ENCODE peak calls at places on chromosome 6, in four cellular contexts. R is fibroblast of lung, M is smooth muscle cell of the brain vasculature, O is SK-N-SH. E is an unnamed sample.

GRCh38 chr6:123619156-123619555 is 17.6 kb downstream of the TRDN start:
- DNase-seq in O (no peak), R (no peak), M (no peak), E (no peak)

GRCh38 chr6:111357680-111358079 is 125.3 kb downstream of the REV3L start:
- DNase-seq in M (no peak), O (no peak), R (no peak), E (no peak)

GRCh38 chr6:27684264-27685211 is 211.6 kb upstream of the ZNF184 start:
- DNase-seq in M (no peak), R (peak; percentile 67), O (peak; percentile 64), E (no peak)

GRCh38 chr6:36120539-36120938 is 9.8 kb upstream of the MAPK13 start:
- DNase-seq in O (no peak), M (no peak), R (no peak), E (no peak)

GRCh38 chr6:109300874-109301273 is 81.4 kb downstream of the CD164 start:
- DNase-seq in M (no peak), R (no peak), O (no peak), E (no peak)

GRCh38 chr6:16947461-16948159 is 154.2 kb upstream of the STMND1 start:
- DNase-seq in O (no peak), M (no peak), R (peak; percentile 100), E (peak; percentile 94)

GRCh38 chr6:33289784-33290315 is 449 bp downstream of the PFDN6 start:
- DNase-seq in R (no peak), O (peak; percentile 45), M (no peak), E (no peak)

GRCh38 chr6:139857143-139857542 is 482.7 kb upstream of the CITED2 start:
- DNase-seq in R (no peak), O (no peak), M (no peak), E (no peak)

GRCh38 chr6:68880050-68880449 is 245.0 kb downstream of the ADGRB3 start:
- DNase-seq in O (peak; percentile 61), R (peak; percentile 20), M (no peak), E (no peak)

GRCh38 chr6:7041511-7042026 is 66.2 kb upstream of the RREB1 start:
- DNase-seq in R (no peak), O (no peak), M (no peak), E (no peak)

GRCh38 chr6:34340394-34340793 is 52.1 kb downstream of the NUDT3 start:
- DNase-seq in M (no peak), O (no peak), R (no peak), E (no peak)

GRCh38 chr6:43746613-43747101 is 23.4 kb upstream of the VEGFA start:
- DNase-seq in O (peak; percentile 17), M (no peak), R (no peak), E (no peak)

GRCh38 chr6:2073476-2073875 is 171.9 kb downstream of the GMDS start:
- DNase-seq in O (no peak), M (no peak), R (no peak), E (no peak)

GRCh38 chr6:122947355-122947754 is 48.7 kb upstream of the CLVS2 start:
- DNase-seq in M (no peak), O (peak; percentile 36), R (no peak), E (no peak)

GRCh38 chr6:28369463-28369862 is 19.7 kb downstream of the ZKSCAN3 start:
- DNase-seq in O (no peak), M (no peak), R (no peak), E (no peak)

GRCh38 chr6:35248300-35248699 is 11.2 kb upstream of the ZNF76 start:
- DNase-seq in O (no peak), M (no peak), R (no peak), E (no peak)

GRCh38 chr6:33822575-33823395 is 19.0 kb upstream of the MLN start:
- DNase-seq in R (no peak), M (no peak), O (peak; percentile 81), E (no peak)

GRCh38 chr6:26199773-26200728 is 112.8 kb downstream of the HFE start:
- DNase-seq in R (peak; percentile 30), M (no peak), O (no peak), E (no peak)

GRCh38 chr6:168637853-168638252 is 196.9 kb downstream of the SMOC2 start:
- DNase-seq in O (no peak), R (no peak), M (no peak), E (no peak)

GRCh38 chr6:4973972-4974885 is 29.6 kb downstream of the RPP40 start:
- DNase-seq in M (peak; percentile 32), R (peak; percentile 72), O (peak; percentile 32), E (peak; percentile 6)

GRCh38 chr6:52049252-52050050 is 38.0 kb downstream of the PKHD1 start:
- DNase-seq in O (peak; percentile 36), R (peak; percentile 55), M (no peak), E (peak; percentile 89)

GRCh38 chr6:83183082-83183828 is 9.8 kb downstream of the PGM3 start:
- DNase-seq in M (no peak), R (peak; percentile 85), O (no peak), E (no peak)

GRCh38 chr6:30615219-30615957 is 1.7 kb downstream of the PPP1R10 start:
- DNase-seq in M (peak; percentile 41), R (peak; percentile 94), O (no peak), E (peak; percentile 58)

E was measured in SK-N-MC.